ENCODE peak calls at places on chromosomes 12 and 14, in four cellular contexts. T, I, C and J are unnamed samples.

GRCh38 chr14:64518229-64518628 is 13.7 kb downstream of the ZBTB1 start:
- DNase-seq in T (no peak), I (no peak), C (no peak), J (no peak)

GRCh38 chr12:27331299-27331926 is 1.2 kb upstream of the BMAL2 start:
- DNase-seq in T (no peak), I (peak; percentile 95), C (peak; percentile 93), J (peak; percentile 95)

GRCh38 chr14:100900837-100901390 is 2.6 kb downstream of the RTL1 start:
- DNase-seq in T (peak; percentile 60), I (peak; percentile 8), C (peak; percentile 11), J (no peak)

GRCh38 chr12:124115496-124115895 is 142.5 kb downstream of the ZNF664 start:
- DNase-seq in T (no peak), I (no peak), C (no peak), J (no peak)

GRCh38 chr14:95313246-95313645 is 6.5 kb downstream of the CLMN start:
- DNase-seq in T (no peak), I (no peak), C (no peak), J (no peak)

GRCh38 chr12:1481919-1482318 is 112.5 kb downstream of the FBXL14 start:
- DNase-seq in T (no peak), I (no peak), C (no peak), J (no peak)

GRCh38 chr14:96149131-96149530 is 55.5 kb upstream of the BDKRB2 start:
- DNase-seq in T (no peak), I (no peak), C (no peak), J (no peak)

GRCh38 chr12:120007272-120007671 is 18.2 kb downstream of the BICDL1 start:
- DNase-seq in T (no peak), I (no peak), C (no peak), J (no peak)

GRCh38 chr12:53042607-53043454 is 7.0 kb upstream of the TNS2 start:
- DNase-seq in T (no peak), I (no peak), C (no peak), J (no peak)

GRCh38 chr12:108839011-108839889 is 18.1 kb downstream of the SSH1 start:
- DNase-seq in T (no peak), I (no peak), C (peak; percentile 96), J (no peak)

GRCh38 chr12:84814664-84815245 is 97.8 kb downstream of the SLC6A15 start:
- DNase-seq in T (no peak), I (no peak), C (peak; percentile 76), J (no peak)

GRCh38 chr14:105818712-105819005 is 292.3 kb downstream of the TMEM121 start:
- DNase-seq in T (no peak), I (no peak), C (no peak), J (no peak)

GRCh38 chr14:61561657-61562276 is 133.5 kb upstream of the HIF1A start:
- DNase-seq in T (no peak), I (peak; percentile 100), C (peak; percentile 100), J (peak; percentile 98)

GRCh38 chr14:89504602-89505320 is 87.7 kb upstream of the FOXN3 start:
- DNase-seq in T (no peak), I (peak; percentile 45), C (peak; percentile 86), J (no peak)

GRCh38 chr12:25553083-25553482 is at the start of gene LMNTD1:
- DNase-seq in T (no peak), I (peak; percentile 56), C (peak; percentile 68), J (no peak)

GRCh38 chr12:218221-218620 is 4.3 kb upstream of the SLC6A12 start:
- DNase-seq in T (no peak), I (no peak), C (no peak), J (no peak)

GRCh38 chr12:47164730-47165439 is 85.1 kb upstream of the AMIGO2 start:
- DNase-seq in T (no peak), I (no peak), C (peak; percentile 71), J (no peak)